ENCODE peak calls at places on chromosomes 7 and 10, in five cellular contexts. One of them, this sample, is unnamed.

GRCh38 chr10:119285495-119286267 is 78.3 kb downstream of the GRK5 start:
- DNase-seq in activated naive CD4-positive, alpha-beta T cell: no peak
- DNase-seq in putamen: no peak
- DNase-seq in NCI-H2171: no peak
- DNase-seq in aorta: no peak
- DNase-seq in this sample: no peak

GRCh38 chr7:157819517-157819807 is 482.7 kb downstream of the DNAJB6 start:
- DNase-seq in activated naive CD4-positive, alpha-beta T cell: no peak
- DNase-seq in putamen: no peak
- DNase-seq in NCI-H2171: no peak
- DNase-seq in aorta: peak; percentile 17
- DNase-seq in this sample: no peak

GRCh38 chr7:26910221-26910620 is 45.8 kb upstream of the SKAP2 start:
- DNase-seq in activated naive CD4-positive, alpha-beta T cell: no peak
- DNase-seq in putamen: no peak
- DNase-seq in NCI-H2171: no peak
- DNase-seq in aorta: no peak
- DNase-seq in this sample: no peak

GRCh38 chr7:25726682-25727357 is 425.2 kb upstream of the NFE2L3 start:
- DNase-seq in activated naive CD4-positive, alpha-beta T cell: no peak
- DNase-seq in putamen: no peak
- DNase-seq in NCI-H2171: peak; percentile 93
- DNase-seq in aorta: no peak
- DNase-seq in this sample: no peak

GRCh38 chr10:77513783-77514331 is 123.8 kb downstream of the KCNMA1 start:
- DNase-seq in activated naive CD4-positive, alpha-beta T cell: no peak
- DNase-seq in putamen: peak; percentile 39
- DNase-seq in NCI-H2171: peak; percentile 48
- DNase-seq in aorta: peak; percentile 90
- DNase-seq in this sample: peak; percentile 44

GRCh38 chr7:20651960-20652544 is 36.6 kb downstream of the ABCB5 start:
- DNase-seq in activated naive CD4-positive, alpha-beta T cell: no peak
- DNase-seq in putamen: no peak
- DNase-seq in NCI-H2171: no peak
- DNase-seq in aorta: no peak
- DNase-seq in this sample: peak; percentile 6

GRCh38 chr7:9835204-9835603 is 1138.5 kb upstream of the PHF14 start:
- DNase-seq in activated naive CD4-positive, alpha-beta T cell: no peak
- DNase-seq in putamen: no peak
- DNase-seq in NCI-H2171: no peak
- DNase-seq in aorta: no peak
- DNase-seq in this sample: no peak

GRCh38 chr7:39709768-39710291 is 86.5 kb downstream of the RALA start:
- DNase-seq in activated naive CD4-positive, alpha-beta T cell: no peak
- DNase-seq in putamen: no peak
- DNase-seq in NCI-H2171: peak; percentile 80
- DNase-seq in aorta: peak; percentile 62
- DNase-seq in this sample: no peak

GRCh38 chr7:123863461-123863860 is 18.5 kb downstream of the HYAL4 start:
- DNase-seq in activated naive CD4-positive, alpha-beta T cell: no peak
- DNase-seq in putamen: no peak
- DNase-seq in NCI-H2171: no peak
- DNase-seq in aorta: no peak
- DNase-seq in this sample: no peak

GRCh38 chr10:20147679-20148078 is 331.4 kb downstream of the PLXDC2 start:
- DNase-seq in activated naive CD4-positive, alpha-beta T cell: no peak
- DNase-seq in putamen: no peak
- DNase-seq in NCI-H2171: no peak
- DNase-seq in aorta: no peak
- DNase-seq in this sample: no peak

GRCh38 chr7:55344840-55345239 is 20.3 kb upstream of the LANCL2 start:
- DNase-seq in activated naive CD4-positive, alpha-beta T cell: no peak
- DNase-seq in putamen: no peak
- DNase-seq in NCI-H2171: no peak
- DNase-seq in aorta: no peak
- DNase-seq in this sample: no peak

GRCh38 chr7:21500117-21500516 is 42.7 kb upstream of the DNAH11 start:
- DNase-seq in activated naive CD4-positive, alpha-beta T cell: no peak
- DNase-seq in putamen: no peak
- DNase-seq in NCI-H2171: no peak
- DNase-seq in aorta: no peak
- DNase-seq in this sample: no peak

GRCh38 chr10:3790858-3791257 is 5.8 kb upstream of the KLF6 start:
- DNase-seq in activated naive CD4-positive, alpha-beta T cell: no peak
- DNase-seq in putamen: no peak
- DNase-seq in NCI-H2171: no peak
- DNase-seq in aorta: no peak
- DNase-seq in this sample: no peak

GRCh38 chr10:124319926-124320391 is 98.8 kb downstream of the OAT start:
- DNase-seq in activated naive CD4-positive, alpha-beta T cell: no peak
- DNase-seq in putamen: no peak
- DNase-seq in NCI-H2171: no peak
- DNase-seq in aorta: no peak
- DNase-seq in this sample: no peak

GRCh38 chr10:15168296-15168780 is at the start of gene NMT2:
- DNase-seq in activated naive CD4-positive, alpha-beta T cell: no peak
- DNase-seq in putamen: no peak
- DNase-seq in NCI-H2171: peak; percentile 79
- DNase-seq in aorta: peak; percentile 92
- DNase-seq in this sample: peak; percentile 81

GRCh38 chr10:99647601-99648151 is 11.6 kb upstream of the ENTPD7 start:
- DNase-seq in activated naive CD4-positive, alpha-beta T cell: no peak
- DNase-seq in putamen: no peak
- DNase-seq in NCI-H2171: no peak
- DNase-seq in aorta: no peak
- DNase-seq in this sample: no peak

This sample was measured in A549.